ENCODE peak calls at places on chromosomes 3 and 15, in ten cellular contexts. C is choroid plexus epithelial cell, W is thoracic aorta, F is MM.1S, Y is endothelial cell, U is astrocyte of the spinal cord, J is hepatocyte, N is endodermal cell, Z is brain microvascular endothelial cell, G is A549. P is an unnamed sample.

GRCh38 chr3:127753898-127754410 is 68.4 kb downstream of the MGLL start:
- DNase-seq in Y (no peak), N (no peak), U (no peak), W (no peak), J (no peak), C (no peak), Z (no peak), G (no peak), F (no peak), P (no peak)

GRCh38 chr3:154356009-154356408 is 31.7 kb upstream of the DHX36 start:
- DNase-seq in U (no peak), C (no peak), F (no peak), Y (no peak), G (no peak), Z (no peak), N (no peak), J (peak; percentile 41), W (no peak), P (no peak)

GRCh38 chr3:52507359-52507758 is 12.2 kb downstream of the STAB1 start:
- DNase-seq in Y (no peak), W (no peak), U (peak; percentile 54), Z (no peak), J (peak; percentile 77), F (no peak), C (peak; percentile 28), N (peak; percentile 65), G (peak; percentile 46), P (no peak)

GRCh38 chr3:112093180-112093522 is 7.0 kb downstream of the C3orf52 start:
- DNase-seq in G (no peak), W (no peak), Z (no peak), U (no peak), Y (no peak), C (peak; percentile 59), F (no peak), J (no peak), N (no peak), P (no peak)

GRCh38 chr3:49349617-49350114 is 8.5 kb downstream of the GPX1 start:
- DNase-seq in J (peak; percentile 51), Z (no peak), W (no peak), C (no peak), G (no peak), N (no peak), U (no peak), F (no peak), Y (no peak), P (no peak)

GRCh38 chr15:40291088-40291574 is 8.3 kb upstream of the ANKRD63 start:
- DNase-seq in J (peak; percentile 85), W (no peak), G (peak; percentile 31), N (peak; percentile 87), Z (peak; percentile 33), U (peak; percentile 39), Y (peak; percentile 55), F (no peak), C (peak; percentile 62), P (no peak)

GRCh38 chr15:101039461-101039860 is 120.3 kb downstream of the LRRK1 start:
- DNase-seq in G (no peak), U (peak; percentile 55), Z (peak; percentile 81), C (peak; percentile 77), Y (no peak), F (no peak), J (no peak), W (no peak), N (no peak), P (no peak)

GRCh38 chr15:31214158-31214863 is 112.3 kb upstream of the KLF13 start:
- DNase-seq in Y (no peak), Z (no peak), F (no peak), J (no peak), C (no peak), G (no peak), N (no peak), W (no peak), U (no peak), P (peak; percentile 56)

GRCh38 chr3:52831500-52832301 is 1.2 kb upstream of the ITIH4 start:
- DNase-seq in F (no peak), W (peak; percentile 70), C (peak; percentile 63), G (peak; percentile 43), Z (peak; percentile 77), Y (no peak), U (peak; percentile 74), N (no peak), J (peak; percentile 62), P (no peak)

GRCh38 chr15:40938530-40938870 is 9.4 kb downstream of the DLL4 start:
- DNase-seq in N (no peak), U (no peak), Y (no peak), C (no peak), F (no peak), G (no peak), W (no peak), Z (no peak), J (no peak), P (no peak)

GRCh38 chr3:132145833-132146232 is 111.0 kb upstream of the CPNE4 start:
- DNase-seq in C (no peak), J (no peak), F (no peak), N (no peak), U (no peak), G (no peak), Y (no peak), W (no peak), Z (no peak), P (no peak)

DNA sequence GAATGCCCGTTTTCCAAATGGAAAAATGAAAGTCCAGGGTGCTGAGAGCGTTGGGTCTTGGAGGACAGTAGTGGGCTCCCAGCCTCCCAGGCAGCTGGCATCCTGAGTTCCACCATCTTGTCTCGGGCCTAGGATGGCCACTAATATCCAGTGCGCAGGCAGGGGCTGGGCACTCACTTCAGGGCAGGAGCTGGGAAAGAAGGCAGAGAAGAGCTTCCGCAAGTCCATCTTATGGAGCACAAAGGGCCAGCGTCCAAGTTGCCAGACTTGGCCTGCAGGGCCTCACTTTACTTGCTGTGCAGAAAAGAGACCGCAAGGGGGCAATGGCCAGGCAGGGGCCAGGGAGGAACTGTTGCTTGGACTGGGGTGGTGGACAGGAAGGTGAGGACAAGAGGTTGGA is 46.1 kb downstream of the IQSEC1 start:
- DNase-seq in J (no peak), Y (peak; percentile 31), N (peak; percentile 86), U (no peak), Z (no peak), F (no peak), W (no peak), G (no peak), C (no peak), P (no peak)
- TF ChIP-seq CTCF in J (no peak), Y (no peak), N (peak; percentile 74), U (peak; percentile 4), Z (no peak), F (no peak), W (no peak), G (no peak), C (peak; percentile 12), P (no peak)

GRCh38 chr3:129384594-129385323 is 43.7 kb downstream of the EFCAB12 start:
- DNase-seq in Y (no peak), J (no peak), F (no peak), N (peak; percentile 53), Z (no peak), U (no peak), C (no peak), G (no peak), W (no peak), P (no peak)

GRCh38 chr3:129379582-129380358 is 48.7 kb downstream of the EFCAB12 start:
- DNase-seq in Z (no peak), U (no peak), J (no peak), N (no peak), F (no peak), G (no peak), C (no peak), W (no peak), Y (no peak), P (peak; percentile 14)

GRCh38 chr3:129386984-129387383 is 41.5 kb downstream of the EFCAB12 start:
- DNase-seq in Y (no peak), G (no peak), J (no peak), N (no peak), F (no peak), C (no peak), W (no peak), Z (no peak), U (no peak), P (no peak)

GRCh38 chr3:129382366-129382765 is 46.1 kb downstream of the EFCAB12 start:
- DNase-seq in F (no peak), U (no peak), J (no peak), Y (no peak), Z (no peak), G (no peak), W (no peak), C (no peak), N (no peak), P (no peak)

GRCh38 chr3:129383292-129383860 is 45.1 kb downstream of the EFCAB12 start:
- DNase-seq in U (peak; percentile 68), F (peak; percentile 52), W (no peak), J (peak; percentile 78), C (peak; percentile 82), N (peak; percentile 92), G (peak; percentile 76), Z (peak; percentile 61), Y (peak; percentile 71), P (peak; percentile 82)
- TF ChIP-seq CTCF in U (peak; percentile 92), F (peak; percentile 81), W (peak; percentile 58), J (peak; percentile 75), C (peak; percentile 93), N (peak; percentile 93), G (peak; percentile 72), Z (peak; percentile 93), Y (peak; percentile 44), P (peak; percentile 93)

DNA sequence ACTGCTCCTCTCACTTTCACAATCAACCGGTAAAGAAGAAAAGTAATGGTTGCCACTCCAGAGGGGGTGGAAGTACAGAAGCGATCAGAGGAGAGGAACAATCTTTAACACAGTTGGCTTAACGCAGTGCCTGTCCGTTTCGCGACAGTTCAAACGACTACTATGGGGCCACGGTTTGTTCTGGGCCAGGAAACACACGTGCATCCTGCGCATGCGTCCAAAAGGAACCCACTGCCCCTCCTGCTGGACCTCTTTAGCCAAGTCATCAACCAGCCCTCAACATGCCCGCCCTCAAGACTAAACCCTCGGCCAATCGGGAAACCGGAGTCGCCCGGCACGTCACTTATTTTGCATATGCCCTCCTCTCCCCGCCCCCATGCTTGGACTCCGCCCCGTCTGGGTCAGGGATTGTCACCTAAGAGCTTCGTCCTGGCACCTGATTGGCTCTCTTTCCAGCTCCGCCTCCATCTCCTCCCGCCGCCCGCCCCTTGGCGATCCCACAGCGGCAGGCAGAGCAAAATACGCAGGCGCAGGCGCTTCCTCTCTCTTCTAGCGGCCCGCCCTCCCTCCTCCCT is 345 bp upstream of the CDV3 start:
- DNase-seq in Y (peak; percentile 99), W (peak; percentile 100), G (peak; percentile 74), N (peak; percentile 100), J (peak; percentile 100), C (peak; percentile 100), Z (peak; percentile 100), F (peak; percentile 100), U (peak; percentile 100), P (peak; percentile 100)
- TF ChIP-seq CTCF in Y (no peak), W (no peak), G (no peak), N (peak; percentile 42), J (no peak), C (peak; percentile 42), Z (peak; percentile 44), F (no peak), U (peak; percentile 20), P (no peak)

DNA sequence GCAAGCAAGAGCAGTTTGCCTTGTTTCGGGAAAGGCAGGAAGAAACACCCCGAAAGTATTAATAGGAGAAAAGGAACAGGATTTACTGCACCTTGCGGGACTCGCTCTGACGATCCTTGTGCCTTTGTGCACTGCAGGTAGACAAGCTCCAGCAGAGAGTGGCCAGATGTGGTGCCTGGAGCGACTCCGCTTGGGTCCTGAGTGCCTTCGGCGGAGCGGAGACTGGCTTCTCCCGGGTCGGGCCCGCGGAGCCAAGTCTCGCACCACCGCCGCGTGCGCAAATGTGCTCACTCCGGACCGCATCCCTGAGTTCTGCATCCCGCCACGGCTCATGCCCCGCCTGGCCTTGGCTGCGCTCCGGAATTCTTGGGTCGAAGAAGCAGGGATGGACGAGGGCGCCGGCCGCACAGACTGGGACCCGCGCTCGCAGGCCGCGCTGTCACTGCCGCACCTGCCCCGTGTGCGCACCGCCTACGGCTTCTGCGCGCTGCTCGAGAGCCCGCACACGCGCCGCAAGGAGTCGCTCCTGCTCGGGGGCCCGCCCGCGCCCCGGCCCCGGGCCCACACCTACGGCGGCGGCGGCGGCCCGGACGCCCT is 769 bp downstream of the C2CD4A start:
- DNase-seq in C (no peak), G (no peak), U (no peak), N (peak; percentile 77), Z (no peak), Y (peak; percentile 21), F (no peak), J (peak; percentile 28), W (no peak), P (no peak)
- TF ChIP-seq CTCF in C (no peak), G (peak; percentile 36), U (no peak), N (no peak), Z (no peak), Y (no peak), F (no peak), J (no peak), W (no peak), P (no peak)